ENCODE peak calls at places on chromosomes 12 and 14, in five cellular contexts. D, M, O, Y and V are unnamed samples. For H3K4me1, the result is how much of the 10 kb centered on the place peaks cover.

GRCh38 chr14:100776681-100777365 is 49.1 kb upstream of the MEG3 start:
- DNase-seq in Y (no peak), O (no peak), M (no peak), D (no peak), V (no peak)

GRCh38 chr12:94650143-94651056 is at the start of gene TMCC3:
- DNase-seq in D (peak), Y (no peak), M (peak), O (peak), V (peak)

GRCh38 chr14:95998656-95999055 is 40.5 kb upstream of the C14orf132 start:
- DNase-seq in M (peak), D (no peak), O (peak), Y (no peak), V (no peak)

GRCh38 chr12:108573310-108573709 is 10.9 kb downstream of the ISCU start:
- DNase-seq in M (no peak), D (no peak), O (no peak), Y (no peak), V (no peak)

GRCh38 chr14:36768638-36769337 is 107.1 kb downstream of the PAX9 start:
- DNase-seq in O (no peak), M (no peak), D (no peak), Y (no peak), V (no peak)

GRCh38 chr12:50275545-50275944 is 7.8 kb downstream of the LIMA1 start:
- DNase-seq in O (peak), Y (no peak), M (no peak), D (no peak), V (no peak)

GRCh38 chr12:37546206-37546605 is 770.4 kb upstream of the ALG10B start:
- DNase-seq in Y (no peak), O (no peak), D (no peak), M (no peak), V (no peak)

GRCh38 chr12:79155703-79156102 is 291.1 kb downstream of the SYT1 start:
- DNase-seq in M (peak), D (no peak), O (peak), Y (no peak), V (no peak)

GRCh38 chr14:53888535-53889386 is 67.9 kb downstream of the BMP4 start:
- DNase-seq in M (no peak), Y (no peak), O (no peak), D (no peak), V (no peak)

GRCh38 chr12:100427078-100427477 is 46.6 kb upstream of the NR1H4 start:
- DNase-seq in M (peak), Y (no peak), O (peak), D (no peak), V (no peak)

GRCh38 chr12:124520896-124521295 is 46.5 kb downstream of the NCOR2 start:
- DNase-seq in O (no peak), D (no peak), Y (no peak), M (no peak), V (peak)

GRCh38 chr14:21924479-21924878 is 250.9 kb upstream of the OR4E1 start:
- DNase-seq in O (no peak), D (no peak), Y (no peak), M (no peak), V (no peak)

GRCh38 chr12:132247718-132248438 is 81.5 kb downstream of the GALNT9 start:
- DNase-seq in O (no peak), M (no peak), Y (no peak), D (no peak), V (no peak)
- H3K4me1 ChIP-seq in O (under half), M (under half), Y (under half), D (under half), V (under half)

GRCh38 chr14:89669209-89669608 is 252.2 kb upstream of the FOXN3 start:
- DNase-seq in Y (no peak), D (peak), O (no peak), M (no peak), V (no peak)

GRCh38 chr14:89675590-89675989 is 258.6 kb upstream of the FOXN3 start:
- DNase-seq in O (no peak), Y (no peak), M (no peak), D (no peak), V (no peak)

GRCh38 chr14:89673499-89674225 is 256.6 kb upstream of the FOXN3 start:
- DNase-seq in Y (no peak), M (peak), D (no peak), O (peak), V (no peak)

GRCh38 chr14:89674906-89675305 is 257.9 kb upstream of the FOXN3 start:
- DNase-seq in O (no peak), M (no peak), D (no peak), Y (no peak), V (no peak)

DNA sequence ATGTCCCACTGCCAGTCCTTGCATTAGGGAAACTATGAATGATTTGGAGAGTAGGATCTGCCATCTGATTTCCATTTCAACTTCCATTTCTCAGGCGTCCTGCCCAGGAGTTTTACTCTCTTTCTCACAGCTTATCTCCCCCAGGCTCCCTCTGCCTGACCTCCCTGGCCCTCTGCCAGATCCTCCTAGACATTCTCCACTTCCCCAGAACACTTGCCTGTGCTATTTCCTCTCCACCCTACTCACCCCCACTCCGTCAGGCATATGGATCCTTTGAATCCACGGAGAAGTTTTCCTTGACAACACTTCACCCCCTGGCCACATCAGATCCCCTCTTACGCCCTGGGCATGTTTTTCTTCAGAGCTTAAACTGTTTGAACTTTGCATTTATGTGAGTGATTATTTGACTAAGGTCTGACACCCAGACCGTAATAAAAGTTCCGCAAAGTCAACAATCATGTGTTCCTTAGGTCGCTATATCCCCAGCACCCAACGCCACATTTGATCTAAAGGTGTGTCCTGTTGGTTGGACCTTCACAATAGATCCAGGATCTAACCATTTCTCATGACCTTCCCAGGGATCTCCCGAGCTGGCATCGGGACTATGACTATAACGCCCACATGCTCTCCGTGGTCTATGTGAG is 255.7 kb upstream of the FOXN3 start:
- DNase-seq in M (no peak), Y (no peak), D (peak), O (peak), V (no peak)
- H3K27ac ChIP-seq in M (no peak), Y (no peak), D (no peak), O (peak), V (no peak)

DNA sequence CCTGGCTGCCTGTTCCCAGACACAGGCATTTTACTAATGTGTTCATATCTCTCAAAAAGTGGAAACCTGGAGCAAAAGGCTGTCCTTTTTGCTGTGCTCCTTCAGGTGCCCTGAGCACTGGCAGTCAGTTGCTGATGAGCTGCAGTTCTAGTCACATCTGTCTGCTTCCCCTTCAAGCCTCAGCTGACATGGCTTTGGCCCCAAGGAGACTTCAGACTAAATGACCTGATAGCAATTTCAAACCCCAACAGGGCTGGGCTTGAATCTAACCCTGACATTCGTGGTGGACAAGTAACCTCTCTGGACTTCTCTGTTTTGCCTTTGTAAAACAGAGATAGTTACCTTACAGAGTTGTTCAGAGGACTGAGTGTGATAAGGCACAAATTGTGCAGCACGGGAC is 5.7 kb downstream of the SERPINA9 start:
- DNase-seq in D (no peak), M (no peak), O (no peak), Y (peak), V (peak)
- H3K4me1 ChIP-seq in D (under half), M (under half), O (under half), Y (under half), V (under half)

DNA sequence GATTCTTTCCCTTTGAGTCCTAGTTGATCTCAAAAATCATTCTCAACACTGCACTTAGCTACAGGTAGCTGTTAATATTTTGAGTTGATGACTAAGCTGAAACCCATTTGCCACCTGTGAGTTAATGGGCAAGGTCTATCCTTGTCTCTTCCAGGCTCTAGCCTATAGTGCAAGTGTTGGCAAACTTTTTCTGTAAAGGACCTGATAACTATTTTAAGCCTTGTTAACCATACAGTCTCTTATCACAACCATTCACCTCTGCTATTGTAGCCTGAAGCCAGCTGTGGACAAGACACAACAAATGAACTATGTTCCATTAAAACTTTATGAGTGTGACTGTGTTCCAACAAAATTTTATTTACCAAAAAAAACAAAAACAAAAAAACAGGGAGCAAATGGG is 19.4 kb downstream of the RAP1B start:
- DNase-seq in D (no peak), Y (no peak), O (no peak), M (no peak), V (no peak)
- H3K27ac ChIP-seq in D (no peak), Y (no peak), O (peak), M (no peak), V (no peak)

GRCh38 chr12:6459004-6459337 is 7.1 kb downstream of the TAPBPL start:
- DNase-seq in M (no peak), Y (no peak), O (no peak), D (no peak), V (no peak)
- H3K4me1 ChIP-seq in M (under half), Y (under half), O (under half), D (under half), V (under half)